ENCODE peak calls at places on chromosomes 16 and 17, in five cellular contexts. S is stimulated activated CD4-positive, alpha-beta T cell treated with anti-CD3 and anti-CD28 coated beads, Interleukin-4, amount 100 ng/mL, for 24 hours; Q is EL; B is breast epithelium; O is lung. E is an unnamed sample.

GRCh38 chr17:57485566-57485865 is 229.2 kb downstream of the MSI2 start:
- DNase-seq in S (no peak), Q (no peak), B (no peak), O (no peak), E (no peak)

GRCh38 chr16:1874854-1875253 is 2.9 kb upstream of the MEIOB start:
- DNase-seq in S (no peak), Q (no peak), B (no peak), O (no peak), E (no peak)

GRCh38 chr17:77690271-77691161 is 268.0 kb upstream of the TNRC6C start:
- DNase-seq in S (peak), Q (no peak), B (peak), O (no peak), E (no peak)

GRCh38 chr16:89293276-89294143 is 76.0 kb downstream of the ZNF778 start:
- DNase-seq in S (no peak), Q (no peak), B (no peak), O (peak), E (no peak)

GRCh38 chr16:64182985-64183384 is 938.9 kb downstream of the CDH11 start:
- DNase-seq in S (no peak), Q (no peak), B (no peak), O (no peak), E (no peak)

GRCh38 chr16:82368041-82368440 is 198.0 kb upstream of the MPHOSPH6 start:
- DNase-seq in S (no peak), Q (peak), B (no peak), O (no peak), E (no peak)

GRCh38 chr17:42414782-42415409 is 8.2 kb downstream of the CAVIN1 start:
- DNase-seq in S (peak), Q (no peak), B (peak), O (peak), E (no peak)

GRCh38 chr17:8079291-8080207 is 8.0 kb downstream of the ALOX12B start:
- DNase-seq in S (peak), Q (peak), B (no peak), O (peak), E (no peak)

GRCh38 chr16:52621651-52622050 is 74.7 kb upstream of the TOX3 start:
- DNase-seq in S (no peak), Q (no peak), B (no peak), O (no peak), E (no peak)

GRCh38 chr17:33778505-33779398 is 476.3 kb upstream of the CCL2 start:
- DNase-seq in S (peak), Q (peak), B (peak), O (no peak), E (peak)

GRCh38 chr17:72321886-72322285 is 201.1 kb downstream of the SOX9 start:
- DNase-seq in S (no peak), Q (no peak), B (no peak), O (no peak), E (no peak)

GRCh38 chr16:8730335-8730915 is 56.0 kb downstream of the ABAT start:
- DNase-seq in S (no peak), Q (no peak), B (peak), O (no peak), E (no peak)

GRCh38 chr17:19766421-19767270 is 18.5 kb upstream of the ALDH3A1 start:
- DNase-seq in S (peak), Q (peak), B (peak), O (peak), E (no peak)

GRCh38 chr17:69884361-69884760 is 190.7 kb upstream of the KCNJ16 start:
- DNase-seq in S (no peak), Q (no peak), B (no peak), O (no peak), E (no peak)

GRCh38 chr17:30334421-30334820 is 564 bp upstream of the TMIGD1 start:
- DNase-seq in S (no peak), Q (no peak), B (no peak), O (no peak), E (no peak)

GRCh38 chr17:604719-605118 is 109.9 kb downstream of the VPS53 start:
- DNase-seq in S (no peak), Q (peak), B (no peak), O (no peak), E (no peak)

GRCh38 chr16:53103811-53104210 is 49.0 kb downstream of the CHD9 start:
- DNase-seq in S (no peak), Q (no peak), B (no peak), O (no peak), E (no peak)

GRCh38 chr17:36602030-36602737 is 801 bp downstream of the MRM1 start:
- DNase-seq in S (peak), Q (peak), B (no peak), O (no peak), E (no peak)

GRCh38 chr17:61205931-61206330 is 193.7 kb upstream of the TBX2 start:
- DNase-seq in S (no peak), Q (peak), B (no peak), O (no peak), E (no peak)

GRCh38 chr17:79932446-79932845 is 93.2 kb upstream of the CBX4 start:
- DNase-seq in S (no peak), Q (no peak), B (no peak), O (no peak), E (no peak)

GRCh38 chr17:29757788-29758187 is 135.1 kb upstream of the CORO6 start:
- DNase-seq in S (no peak), Q (no peak), B (no peak), O (no peak), E (no peak)

GRCh38 chr16:86231321-86231995 is 278.9 kb upstream of the FOXF1 start:
- DNase-seq in S (no peak), Q (no peak), B (no peak), O (no peak), E (no peak)

GRCh38 chr16:54986404-54986803 is 55.7 kb downstream of the IRX5 start:
- DNase-seq in S (no peak), Q (no peak), B (no peak), O (no peak), E (no peak)

GRCh38 chr16:81417210-81417609 is 27.4 kb upstream of the CMIP start:
- DNase-seq in S (no peak), Q (no peak), B (no peak), O (no peak), E (no peak)

GRCh38 chr16:54847207-54847606 is 83.5 kb upstream of the IRX5 start:
- DNase-seq in S (no peak), Q (no peak), B (peak), O (no peak), E (no peak)

GRCh38 chr17:13157656-13158055 is 139.8 kb upstream of the ELAC2 start:
- DNase-seq in S (no peak), Q (peak), B (no peak), O (no peak), E (no peak)

GRCh38 chr16:49620158-49620867 is 235.6 kb downstream of the ZNF423 start:
- DNase-seq in S (no peak), Q (peak), B (no peak), O (peak), E (no peak)

GRCh38 chr16:49023095-49023494 is 258.5 kb downstream of the CBLN1 start:
- DNase-seq in S (no peak), Q (peak), B (no peak), O (no peak), E (no peak)

GRCh38 chr17:79160980-79161621 is 86.5 kb downstream of the ENGASE start:
- DNase-seq in S (peak), Q (peak), B (no peak), O (no peak), E (no peak)

GRCh38 chr17:19763416-19763815 is 15.3 kb upstream of the ALDH3A1 start:
- DNase-seq in S (no peak), Q (no peak), B (peak), O (no peak), E (no peak)

GRCh38 chr16:55392701-55393100 is 68.7 kb downstream of the IRX6 start:
- DNase-seq in S (no peak), Q (no peak), B (no peak), O (no peak), E (no peak)

GRCh38 chr17:43918026-43918389 is 10.7 kb upstream of the MPP2 start:
- DNase-seq in S (no peak), Q (no peak), B (no peak), O (no peak), E (no peak)

GRCh38 chr17:45073414-45074070 is 12.4 kb downstream of the NMT1 start:
- DNase-seq in S (no peak), Q (peak), B (no peak), O (no peak), E (no peak)

GRCh38 chr17:7704601-7705268 is at the start of gene EFNB3:
- DNase-seq in S (no peak), Q (peak), B (no peak), O (no peak), E (no peak)

GRCh38 chr17:81163051-81163695 is 2.1 kb upstream of the PVALEF start:
- DNase-seq in S (no peak), Q (no peak), B (no peak), O (no peak), E (no peak)

GRCh38 chr17:40075216-40076100 is 12.7 kb downstream of the THRA start:
- DNase-seq in S (peak), Q (peak), B (peak), O (peak), E (no peak)

GRCh38 chr17:43477832-43478634 is 5.7 kb upstream of the DHX8 start:
- DNase-seq in S (no peak), Q (no peak), B (no peak), O (no peak), E (no peak)

E was measured in Panc1.